ENCODE peak calls at places on chromosome 20, in five cellular contexts. R, T, K, O and P are unnamed samples.

GRCh38 chr20:59994697-59995122 is 36.5 kb downstream of the CDH26 start:
- DNase-seq in O (peak), R (no peak), K (peak), T (peak), P (peak)

GRCh38 chr20:32301719-32302506 is 24.5 kb downstream of the KIF3B start:
- DNase-seq in O (no peak), T (no peak), R (no peak), K (no peak), P (no peak)

GRCh38 chr20:41607791-41608190 is 10.4 kb downstream of the CHD6 start:
- DNase-seq in R (no peak), K (no peak), O (no peak), T (no peak), P (no peak)

GRCh38 chr20:542777-543368 is 717 bp downstream of the CSNK2A1 start:
- DNase-seq in O (peak), K (no peak), T (peak), R (no peak), P (no peak)

GRCh38 chr20:58482416-58482815 is 32.8 kb downstream of the APCDD1L start:
- DNase-seq in R (no peak), K (no peak), O (peak), T (no peak), P (no peak)

GRCh38 chr20:10652660-10653191 is 21.1 kb downstream of the JAG1 start:
- DNase-seq in O (no peak), K (no peak), R (no peak), T (no peak), P (no peak)

GRCh38 chr20:46128310-46129151 is 10.4 kb downstream of the CD40 start:
- DNase-seq in K (no peak), R (no peak), T (peak), O (peak), P (no peak)

GRCh38 chr20:45105317-45105716 is 4.4 kb upstream of the KCNS1 start:
- DNase-seq in O (no peak), T (no peak), K (no peak), R (no peak), P (no peak)

GRCh38 chr20:45515147-45515913 is at the start of gene SPINT3:
- DNase-seq in R (no peak), K (no peak), T (no peak), O (no peak), P (no peak)

GRCh38 chr20:24332956-24333355 is 136.5 kb upstream of the SYNDIG1 start:
- DNase-seq in T (no peak), K (no peak), R (no peak), O (no peak), P (peak)

GRCh38 chr20:1871807-1872455 is 23.3 kb upstream of the SIRPA start:
- DNase-seq in K (no peak), R (peak), T (no peak), O (peak), P (peak)

GRCh38 chr20:15346657-15347280 is 1009.4 kb upstream of the FLRT3 start:
- DNase-seq in K (no peak), O (no peak), T (no peak), R (no peak), P (peak)

GRCh38 chr20:38414769-38415450 is 20.2 kb downstream of the SNHG17 start:
- DNase-seq in T (no peak), R (no peak), K (no peak), O (no peak), P (no peak)

GRCh38 chr20:8153281-8153908 is 21.3 kb downstream of the PLCB1 start:
- DNase-seq in K (no peak), T (no peak), O (no peak), R (peak), P (no peak)

GRCh38 chr20:55586626-55587025 is 418.7 kb downstream of the CBLN4 start:
- DNase-seq in R (no peak), T (peak), O (no peak), K (no peak), P (no peak)

GRCh38 chr20:48076247-48076646 is 291.0 kb upstream of the SULF2 start:
- DNase-seq in R (no peak), T (no peak), K (no peak), O (no peak), P (no peak)

GRCh38 chr20:40255368-40255767 is 433.7 kb downstream of the MAFB start:
- DNase-seq in R (no peak), T (no peak), O (peak), K (no peak), P (no peak)

GRCh38 chr20:12984863-12985262 is 23.9 kb upstream of the SPTLC3 start:
- DNase-seq in K (no peak), R (no peak), T (no peak), O (no peak), P (peak)

GRCh38 chr20:58691405-58691772 is 1.2 kb upstream of the NPEPL1 start:
- DNase-seq in K (no peak), R (no peak), T (no peak), O (no peak), P (no peak)

GRCh38 chr20:19275038-19275629 is 62.7 kb downstream of the SLC24A3 start:
- DNase-seq in T (no peak), R (no peak), K (no peak), O (no peak), P (no peak)

GRCh38 chr20:32467506-32468312 is 109.6 kb downstream of the ASXL1 start:
- DNase-seq in O (no peak), R (no peak), K (no peak), T (no peak), P (no peak)

GRCh38 chr20:31570735-31571617 is 34.1 kb upstream of the ID1 start:
- DNase-seq in K (no peak), R (no peak), T (no peak), O (peak), P (no peak)

GRCh38 chr20:37163832-37164554 is 15.1 kb upstream of the RPN2 start:
- DNase-seq in K (no peak), T (no peak), O (no peak), R (no peak), P (no peak)

GRCh38 chr20:35215066-35215956 is 11.2 kb upstream of the MMP24 start:
- DNase-seq in K (no peak), T (no peak), O (peak), R (no peak), P (peak)

GRCh38 chr20:4811661-4812181 is 90.0 kb downstream of the PRND start:
- DNase-seq in O (no peak), T (no peak), K (no peak), R (peak), P (no peak)

GRCh38 chr20:6402026-6402425 is 279.2 kb upstream of the FERMT1 start:
- DNase-seq in T (no peak), O (no peak), K (no peak), R (no peak), P (no peak)

GRCh38 chr20:19915111-19915798 is 101.9 kb upstream of the NAA20 start:
- DNase-seq in R (no peak), T (no peak), O (no peak), K (no peak), P (no peak)

GRCh38 chr20:23588434-23589403 is 17.0 kb downstream of the CST9 start:
- DNase-seq in T (no peak), O (no peak), R (no peak), K (no peak), P (no peak)

GRCh38 chr20:14599613-14600012 is 262.2 kb upstream of the FLRT3 start:
- DNase-seq in T (peak), K (no peak), O (no peak), R (no peak), P (no peak)

GRCh38 chr20:43731927-43732326 is 5.1 kb upstream of the GTSF1L start:
- DNase-seq in R (no peak), T (no peak), K (no peak), O (no peak), P (no peak)

GRCh38 chr20:43046946-43047345 is 142.8 kb downstream of the PTPRT start:
- DNase-seq in K (no peak), R (no peak), O (no peak), T (no peak), P (no peak)

GRCh38 chr20:63829943-63830820 is 882 bp downstream of the ZBTB46 start:
- DNase-seq in O (peak), K (no peak), R (no peak), T (peak), P (peak)
- TF ChIP-seq EZH2 in O (peak), K (no peak), R (no peak), T (peak), P (no peak)

GRCh38 chr20:62216636-62217566 is 3.2 kb downstream of the HRH3 start:
- DNase-seq in R (no peak), T (no peak), K (no peak), O (no peak), P (no peak)
- H3K4me3 ChIP-seq in R (no peak), T (no peak), K (no peak), O (no peak), P (no peak)

GRCh38 chr20:21509079-21509596 is 4.7 kb downstream of the NKX2-2 start:
- DNase-seq in R (no peak), O (no peak), K (no peak), T (peak), P (no peak)
- TF ChIP-seq EZH2 in R (no peak), O (peak), K (no peak), T (no peak), P (peak)

GRCh38 chr20:62119591-62120364 is 2.5 kb upstream of the LSM14B start:
- DNase-seq in T (no peak), K (no peak), O (no peak), R (no peak), P (no peak)

GRCh38 chr20:62119101-62119500 is 3.2 kb upstream of the LSM14B start:
- DNase-seq in T (no peak), K (no peak), R (no peak), O (no peak), P (no peak)

GRCh38 chr20:62121776-62122658 is at the start of gene LSM14B:
- DNase-seq in O (peak), K (peak), T (peak), R (peak), P (peak)

GRCh38 chr20:62120990-62121775 is 1.1 kb upstream of the LSM14B start:
- DNase-seq in R (no peak), T (peak), O (peak), K (peak), P (no peak)

DNA sequence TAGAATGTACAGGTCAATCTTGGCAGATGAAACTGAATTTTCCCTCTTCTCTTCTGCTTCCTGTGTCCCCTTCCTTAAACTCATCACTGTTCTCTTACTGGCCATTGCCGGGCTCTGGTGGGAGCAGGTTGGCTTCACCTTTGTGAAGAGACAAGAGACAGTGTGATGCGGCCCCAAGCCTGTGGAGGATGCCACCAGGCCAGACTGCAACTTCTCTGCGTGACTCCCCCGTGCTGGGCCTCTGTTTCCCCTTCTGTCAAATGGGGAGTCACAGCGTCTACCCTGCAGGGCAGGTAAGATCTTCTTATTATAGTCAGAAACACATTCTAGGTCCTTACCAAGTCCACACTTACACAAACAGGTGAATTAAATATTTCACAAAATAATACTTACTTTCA is 1.9 kb upstream of the LSM14B start:
- DNase-seq in T (no peak), R (no peak), K (no peak), O (no peak), P (no peak)
- H3K4me3 ChIP-seq in T (no peak), R (no peak), K (no peak), O (no peak), P (no peak)

DNA sequence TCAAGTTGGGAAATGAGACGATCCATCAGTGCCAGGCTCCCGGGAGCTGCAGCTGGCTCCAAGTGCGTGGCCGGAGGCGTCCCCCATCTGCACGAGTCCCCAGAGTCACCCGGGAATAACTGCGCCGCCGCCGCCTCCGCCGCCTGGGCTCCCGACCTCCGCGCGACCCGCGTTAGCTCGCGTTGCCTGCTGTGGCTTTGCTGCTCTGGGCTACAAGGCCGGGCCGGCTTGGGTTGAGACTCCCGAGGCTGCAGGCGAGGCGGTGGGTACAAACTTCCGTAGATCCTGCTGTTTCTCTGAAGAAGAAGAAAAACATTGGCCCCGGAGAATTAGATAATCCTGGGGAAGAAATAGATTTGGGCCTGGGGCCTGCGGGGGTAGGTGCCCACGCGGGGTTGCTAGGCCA is 7.4 kb upstream of the LAMP5 start:
- DNase-seq in T (peak), R (no peak), O (no peak), K (no peak), P (no peak)
- TF ChIP-seq EZH2 in T (peak), R (no peak), O (no peak), K (no peak), P (no peak)

GRCh38 chr20:62719250-62719945 is 10.8 kb downstream of the NTSR1 start:
- DNase-seq in K (no peak), T (no peak), O (no peak), R (no peak), P (no peak)

GRCh38 chr20:62722627-62723026 is 14.0 kb downstream of the NTSR1 start:
- DNase-seq in K (no peak), R (no peak), O (no peak), T (no peak), P (no peak)

GRCh38 chr20:62723768-62724420 is 15.3 kb downstream of the NTSR1 start:
- DNase-seq in K (no peak), T (no peak), O (no peak), R (no peak), P (no peak)

GRCh38 chr20:62723351-62723750 is 14.7 kb downstream of the NTSR1 start:
- DNase-seq in T (no peak), R (no peak), K (no peak), O (no peak), P (no peak)

GRCh38 chr20:62721511-62722197 is 13.0 kb downstream of the NTSR1 start:
- DNase-seq in K (no peak), O (no peak), T (no peak), R (no peak), P (no peak)
- H3K4me3 ChIP-seq in K (no peak), O (no peak), T (no peak), R (no peak), P (no peak)

GRCh38 chr20:64078934-64079272 is 415 bp downstream of the RGS19 start:
- DNase-seq in K (no peak), T (no peak), O (no peak), R (no peak), P (no peak)

GRCh38 chr20:64079273-64080012 is at the start of gene RGS19:
- DNase-seq in R (no peak), T (peak), O (peak), K (no peak), P (peak)

GRCh38 chr20:64080813-64081619 is 1.1 kb downstream of the OPRL1 start:
- DNase-seq in K (no peak), R (no peak), O (no peak), T (no peak), P (no peak)

GRCh38 chr20:64081620-64081964 is 1.7 kb downstream of the OPRL1 start:
- DNase-seq in K (no peak), O (no peak), T (no peak), R (no peak), P (no peak)

DNA sequence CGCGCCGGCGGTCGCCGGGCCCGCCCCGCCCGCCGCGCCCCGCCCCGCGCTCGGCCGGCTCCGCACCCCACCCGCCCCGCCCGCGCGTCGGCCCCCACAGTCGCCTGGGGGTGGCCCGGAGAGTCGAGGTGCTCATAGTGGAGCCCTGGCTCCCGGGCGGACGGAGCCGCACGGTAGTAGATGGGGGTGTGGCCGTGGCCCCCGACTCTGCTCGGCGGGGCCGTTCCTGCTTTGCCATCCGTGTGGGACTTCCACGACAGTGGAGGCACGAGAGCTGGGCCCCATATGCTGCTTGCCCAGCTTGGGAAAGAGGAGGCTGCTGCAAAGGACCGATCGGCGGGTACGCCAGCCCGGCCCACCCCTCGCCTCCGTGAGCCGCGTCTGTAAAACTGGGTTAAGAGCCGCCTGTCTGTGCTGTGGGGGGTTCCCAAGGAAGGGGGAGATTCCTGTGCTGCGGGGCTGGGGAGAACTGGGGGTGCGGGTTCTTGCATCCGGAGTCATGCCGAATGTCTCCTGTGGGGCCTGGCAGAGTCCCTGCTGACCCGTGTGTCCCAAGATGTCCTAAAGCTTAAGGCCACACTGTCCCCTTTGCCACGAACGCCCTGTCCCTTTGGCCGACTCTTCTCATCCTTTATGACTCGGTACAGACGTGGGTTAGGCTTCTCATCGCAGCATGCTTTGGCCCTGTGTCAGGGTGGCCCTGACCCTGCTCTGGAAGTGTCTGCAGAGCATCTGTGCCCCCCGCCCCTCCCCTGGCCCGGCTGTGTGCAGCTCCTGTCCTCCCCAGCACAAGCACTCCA is at the start of gene OPRL1:
- DNase-seq in T (peak), O (peak), K (no peak), R (no peak), P (no peak)
- TF ChIP-seq EZH2 in T (no peak), O (no peak), K (no peak), R (no peak), P (no peak)

GRCh38 chr20:3210346-3210745 is 1.0 kb downstream of the ITPA start:
- DNase-seq in K (no peak), O (no peak), R (no peak), T (no peak), P (no peak)
- H3K4me3 ChIP-seq in K (peak), O (peak), R (peak), T (peak), P (peak)